ENCODE peak calls at places on chromosome 3, in ten cellular contexts. W, B, Q, C, O, Y, Z, F, E and K are unnamed samples.

GRCh38 chr3:69144631-69145244 is 22.3 kb upstream of the LMOD3 start:
- DNase-seq in B (peak; percentile 67), F (peak; percentile 88), Z (no peak), Q (no peak), C (no peak), O (no peak), Y (no peak), W (peak; percentile 53), E (no peak), K (no peak)

GRCh38 chr3:126098391-126098858 is 14.5 kb upstream of the SLC41A3 start:
- DNase-seq in F (no peak), W (peak; percentile 79), Q (no peak), Y (no peak), E (no peak), Z (no peak), O (no peak), B (no peak), C (no peak), K (no peak)

GRCh38 chr3:49171775-49172500 is 540 bp downstream of the KLHDC8B start:
- DNase-seq in O (no peak), F (no peak), B (no peak), Q (no peak), E (no peak), Y (no peak), W (no peak), C (no peak), Z (no peak), K (no peak)

GRCh38 chr3:58161435-58162398 is 49.1 kb downstream of the DNASE1L3 start:
- DNase-seq in Q (no peak), Z (peak; percentile 97), C (no peak), E (no peak), W (peak; percentile 93), O (no peak), Y (no peak), B (no peak), F (no peak), K (no peak)

GRCh38 chr3:170414202-170414663 is 4.4 kb upstream of the CLDN11 start:
- DNase-seq in F (peak; percentile 76), B (peak; percentile 57), Q (peak; percentile 36), C (peak; percentile 17), O (peak; percentile 40), Y (no peak), W (peak; percentile 91), Z (peak; percentile 89), E (no peak), K (peak; percentile 64)

GRCh38 chr3:76367281-76367680 is 581.9 kb upstream of the ZNF717 start:
- DNase-seq in B (no peak), E (no peak), Y (no peak), F (no peak), Q (no peak), Z (no peak), C (no peak), W (peak; percentile 47), O (no peak), K (no peak)

GRCh38 chr3:41684802-41685740 is 276.8 kb downstream of the ULK4 start:
- DNase-seq in C (no peak), F (no peak), Z (no peak), E (no peak), Q (no peak), B (no peak), W (peak; percentile 75), Y (no peak), O (peak; percentile 8), K (no peak)

GRCh38 chr3:62027796-62028195 is 345.6 kb downstream of the FEZF2 start:
- DNase-seq in Z (no peak), F (no peak), E (no peak), Y (no peak), C (no peak), W (no peak), Q (no peak), B (no peak), O (no peak), K (no peak)

GRCh38 chr3:136621628-136622027 is 130.6 kb downstream of the STAG1 start:
- DNase-seq in E (no peak), Q (no peak), Y (no peak), F (no peak), C (no peak), Z (no peak), O (no peak), B (no peak), W (no peak), K (no peak)

GRCh38 chr3:14784087-14784596 is 34.6 kb upstream of the FGD5 start:
- DNase-seq in Q (no peak), B (no peak), W (no peak), E (no peak), C (no peak), Y (peak; percentile 81), O (no peak), Z (no peak), F (peak; percentile 50), K (no peak)

GRCh38 chr3:31531465-31531991 is 1.2 kb upstream of the STT3B start:
- DNase-seq in E (no peak), O (no peak), B (peak; percentile 60), F (no peak), Q (no peak), Y (no peak), C (no peak), Z (no peak), W (no peak), K (no peak)

GRCh38 chr3:195839260-195840010 is 27.7 kb upstream of the MUC4 start:
- DNase-seq in O (no peak), Q (no peak), Y (no peak), Z (no peak), W (no peak), B (no peak), E (peak; percentile 66), C (no peak), F (no peak), K (no peak)

GRCh38 chr3:33437556-33438283 is 2.5 kb downstream of the UBP1 start:
- DNase-seq in B (no peak), Z (peak; percentile 34), Q (no peak), C (no peak), O (peak; percentile 11), Y (no peak), E (no peak), W (peak; percentile 57), F (peak; percentile 65), K (peak; percentile 1)

GRCh38 chr3:72661115-72661457 is 187.2 kb downstream of the SHQ1 start:
- DNase-seq in Z (peak; percentile 89), Q (no peak), Y (no peak), C (no peak), E (peak; percentile 93), W (peak; percentile 83), F (no peak), B (peak; percentile 73), O (no peak), K (peak; percentile 92)

GRCh38 chr3:149820183-149820582 is 7.2 kb downstream of the RNF13 start:
- DNase-seq in O (no peak), Y (no peak), W (no peak), F (no peak), Q (no peak), Z (peak; percentile 19), E (no peak), B (no peak), C (no peak), K (no peak)

GRCh38 chr3:31472479-31473390 is 60.0 kb upstream of the STT3B start:
- DNase-seq in E (no peak), Z (peak; percentile 95), W (peak; percentile 92), F (no peak), Y (no peak), B (no peak), O (no peak), Q (no peak), C (no peak), K (no peak)

GRCh38 chr3:37770938-37771918 is 90.5 kb upstream of the CTDSPL start:
- DNase-seq in Y (no peak), C (no peak), W (peak; percentile 34), O (no peak), Z (no peak), E (no peak), B (no peak), F (no peak), Q (no peak), K (no peak)

GRCh38 chr3:155991847-155992246 is 121.4 kb downstream of the GMPS start:
- DNase-seq in E (no peak), Y (no peak), C (no peak), F (no peak), B (no peak), W (no peak), Q (no peak), O (no peak), Z (no peak), K (no peak)

GRCh38 chr3:140341213-140341612 is 336.7 kb upstream of the TRIM42 start:
- DNase-seq in F (no peak), E (no peak), W (no peak), O (peak; percentile 37), C (no peak), Y (no peak), Q (no peak), B (no peak), Z (no peak), K (no peak)

GRCh38 chr3:188421836-188422540 is 268.0 kb downstream of the LPP start:
- DNase-seq in Z (no peak), F (no peak), Q (no peak), E (no peak), B (no peak), C (no peak), W (no peak), Y (peak; percentile 62), O (no peak), K (peak; percentile 14)

GRCh38 chr3:52397676-52398399 is 47.1 kb downstream of the SEMA3G start:
- DNase-seq in Q (no peak), B (no peak), Z (no peak), E (no peak), F (no peak), Y (peak; percentile 58), O (no peak), W (no peak), C (no peak), K (no peak)

GRCh38 chr3:192675958-192676649 is 51.2 kb downstream of the FGF12 start:
- DNase-seq in Y (no peak), B (no peak), C (no peak), F (no peak), Q (no peak), Z (no peak), W (no peak), E (no peak), O (no peak), K (no peak)

GRCh38 chr3:37145607-37146006 is 28.8 kb downstream of the LRRFIP2 start:
- DNase-seq in B (no peak), Q (no peak), Z (no peak), Y (no peak), W (no peak), F (no peak), O (no peak), C (no peak), E (no peak), K (no peak)

GRCh38 chr3:126394179-126394976 is at the start of gene CFAP100:
- DNase-seq in W (peak; percentile 13), Y (peak; percentile 70), E (no peak), O (peak; percentile 77), C (no peak), B (no peak), Q (peak; percentile 46), Z (no peak), F (peak; percentile 93), K (no peak)

GRCh38 chr3:152350764-152351163 is 82.0 kb downstream of the MBNL1 start:
- DNase-seq in O (no peak), B (no peak), W (no peak), C (no peak), Z (no peak), Q (no peak), E (no peak), Y (no peak), F (no peak), K (no peak)